ENCODE peak calls at places on chromosomes 2 and 18, in ten cellular contexts. H is A549; T is lung; N is iPS DF 6.9; G is fibroblast of lung; S is HL-60; E is PC-9; Q is colonic mucosa; Z is CD4-positive, alpha-beta T cell; Y is heart right ventricle. U is an unnamed sample.

GRCh38 chr18:38688402-38688801 is 1122.8 kb upstream of the CELF4 start:
- DNase-seq in N (no peak), Z (no peak), Y (no peak), G (no peak), T (no peak), E (no peak), S (no peak), Q (no peak), H (no peak), U (no peak)

GRCh38 chr2:8583400-8584173 is 98.3 kb upstream of the ID2 start:
- DNase-seq in S (peak), G (peak), Y (peak), E (peak), Z (peak), Q (peak), T (peak), H (peak), N (peak), U (peak)

GRCh38 chr18:26656944-26657536 is 108.7 kb upstream of the KCTD1 start:
- DNase-seq in E (peak), N (no peak), Z (no peak), Q (peak), Y (peak), S (peak), H (peak), T (peak), G (peak), U (no peak)

GRCh38 chr2:171515672-171516298 is 6.5 kb upstream of the CYBRD1 start:
- DNase-seq in H (no peak), Y (no peak), Z (no peak), G (peak), N (no peak), S (no peak), Q (no peak), T (no peak), E (peak), U (no peak)

GRCh38 chr18:54928236-54928635 is 31.0 kb downstream of the CCDC68 start:
- DNase-seq in H (no peak), Z (no peak), E (no peak), Y (no peak), S (no peak), N (no peak), Q (no peak), T (no peak), G (no peak), U (no peak)

GRCh38 chr2:138777996-138778395 is 2.2 kb downstream of the NXPH2 start:
- DNase-seq in Q (no peak), H (peak), S (no peak), N (peak), Z (no peak), G (no peak), E (peak), Y (no peak), T (no peak), U (no peak)

GRCh38 chr2:121727950-121728349 is 8.7 kb downstream of the NIFK start:
- DNase-seq in Y (no peak), S (no peak), G (no peak), N (no peak), Q (no peak), H (no peak), E (no peak), Z (no peak), T (no peak), U (no peak)

GRCh38 chr2:104862061-104862941 is 8.4 kb downstream of the POU3F3 start:
- DNase-seq in G (no peak), Y (no peak), E (no peak), N (no peak), Z (no peak), Q (peak), H (no peak), T (no peak), S (no peak), U (no peak)

GRCh38 chr2:48727560-48727959 is 28.0 kb downstream of the LHCGR start:
- DNase-seq in G (no peak), N (no peak), Y (no peak), S (no peak), E (no peak), Z (no peak), Q (no peak), H (no peak), T (no peak), U (no peak)

GRCh38 chr2:113117594-113118262 is 9.7 kb upstream of the IL1RN start:
- DNase-seq in E (peak), H (no peak), S (no peak), Q (peak), Z (no peak), N (no peak), Y (no peak), T (peak), G (peak), U (no peak)

GRCh38 chr2:61193670-61194561 is 31.9 kb downstream of the C2orf74 start:
- DNase-seq in E (no peak), G (no peak), T (no peak), Y (no peak), H (no peak), Q (no peak), Z (no peak), S (no peak), N (no peak), U (no peak)

GRCh38 chr2:60440761-60441160 is 112.7 kb downstream of the BCL11A start:
- DNase-seq in E (no peak), Z (no peak), N (no peak), G (no peak), Q (no peak), T (no peak), H (no peak), S (no peak), Y (no peak), U (no peak)

GRCh38 chr2:224023188-224023587 is 15.9 kb downstream of the SERPINE2 start:
- DNase-seq in Q (peak), Y (no peak), G (no peak), Z (no peak), E (no peak), T (no peak), N (no peak), H (peak), S (no peak), U (no peak)

GRCh38 chr18:69387181-69387580 is 13.5 kb upstream of the DOK6 start:
- DNase-seq in H (no peak), T (no peak), Y (no peak), Q (no peak), N (no peak), S (no peak), G (no peak), Z (no peak), E (no peak), U (no peak)

DNA sequence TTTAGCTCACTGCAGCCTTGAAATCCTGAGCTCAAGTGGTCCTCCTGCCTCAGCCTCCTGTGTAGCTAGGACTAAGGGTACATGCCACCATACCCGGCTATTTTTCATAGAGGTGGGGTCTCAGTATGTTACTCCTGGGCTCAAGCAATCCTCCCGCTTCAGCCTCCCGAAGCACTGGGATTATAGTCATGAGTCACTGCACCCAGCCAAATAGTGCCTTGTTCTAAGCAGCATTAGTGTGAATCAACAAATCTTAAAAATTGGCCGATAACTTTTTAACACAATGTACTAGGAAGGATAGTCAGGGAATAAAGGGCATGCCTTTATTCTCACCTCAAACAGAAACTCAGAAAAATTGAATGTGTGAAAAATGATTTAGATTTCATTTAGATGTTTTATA is 51.6 kb downstream of the XRCC5 start:
- DNase-seq in H (no peak), S (no peak), Y (no peak), T (no peak), G (no peak), N (no peak), E (no peak), Q (no peak), Z (no peak), U (no peak)
- H3K27ac ChIP-seq in H (no peak), S (no peak), Y (no peak), T (no peak), G (no peak), N (no peak), E (no peak), Q (no peak), Z (no peak), U (no peak)

GRCh38 chr2:100425573-100426383 is 8.3 kb upstream of the CHST10 start:
- DNase-seq in E (no peak), S (peak), Q (no peak), G (no peak), T (no peak), H (no peak), Z (no peak), Y (no peak), N (no peak), U (no peak)
- H3K27ac ChIP-seq in E (no peak), S (no peak), Q (no peak), G (no peak), T (no peak), H (no peak), Z (no peak), Y (no peak), N (no peak), U (no peak)

GRCh38 chr2:196143641-196144236 is 27.6 kb downstream of the STK17B start:
- DNase-seq in Q (no peak), E (no peak), T (no peak), Y (no peak), Z (no peak), N (no peak), H (no peak), G (peak), S (no peak), U (no peak)
- H3K27ac ChIP-seq in Q (no peak), E (no peak), T (no peak), Y (no peak), Z (peak), N (no peak), H (no peak), G (no peak), S (no peak), U (no peak)

DNA sequence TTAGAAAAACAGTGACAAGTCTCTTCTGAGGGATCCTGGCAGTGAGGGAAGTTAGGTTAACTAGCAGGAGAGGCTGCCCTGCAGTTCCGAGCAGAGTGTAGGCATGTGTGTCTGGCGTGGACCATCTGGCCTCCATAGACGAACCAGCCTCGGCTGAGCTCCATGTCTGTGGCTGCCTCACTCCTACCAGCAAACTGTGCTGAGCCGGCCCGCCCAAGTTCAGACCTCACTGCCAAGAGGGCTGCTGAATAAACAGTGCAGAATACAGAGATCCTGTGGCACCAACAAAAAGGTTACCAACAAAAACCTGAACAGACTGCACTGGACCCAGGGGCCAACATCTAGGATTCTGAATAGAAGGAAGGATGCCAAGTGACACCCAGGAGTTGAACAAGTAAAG is 27.3 kb downstream of the INO80C start:
- DNase-seq in Q (no peak), H (no peak), S (no peak), Y (no peak), E (no peak), N (no peak), T (no peak), G (peak), Z (no peak), U (no peak)
- H3K27ac ChIP-seq in Q (no peak), H (peak), S (no peak), Y (no peak), E (no peak), N (no peak), T (no peak), G (no peak), Z (no peak), U (no peak)

DNA sequence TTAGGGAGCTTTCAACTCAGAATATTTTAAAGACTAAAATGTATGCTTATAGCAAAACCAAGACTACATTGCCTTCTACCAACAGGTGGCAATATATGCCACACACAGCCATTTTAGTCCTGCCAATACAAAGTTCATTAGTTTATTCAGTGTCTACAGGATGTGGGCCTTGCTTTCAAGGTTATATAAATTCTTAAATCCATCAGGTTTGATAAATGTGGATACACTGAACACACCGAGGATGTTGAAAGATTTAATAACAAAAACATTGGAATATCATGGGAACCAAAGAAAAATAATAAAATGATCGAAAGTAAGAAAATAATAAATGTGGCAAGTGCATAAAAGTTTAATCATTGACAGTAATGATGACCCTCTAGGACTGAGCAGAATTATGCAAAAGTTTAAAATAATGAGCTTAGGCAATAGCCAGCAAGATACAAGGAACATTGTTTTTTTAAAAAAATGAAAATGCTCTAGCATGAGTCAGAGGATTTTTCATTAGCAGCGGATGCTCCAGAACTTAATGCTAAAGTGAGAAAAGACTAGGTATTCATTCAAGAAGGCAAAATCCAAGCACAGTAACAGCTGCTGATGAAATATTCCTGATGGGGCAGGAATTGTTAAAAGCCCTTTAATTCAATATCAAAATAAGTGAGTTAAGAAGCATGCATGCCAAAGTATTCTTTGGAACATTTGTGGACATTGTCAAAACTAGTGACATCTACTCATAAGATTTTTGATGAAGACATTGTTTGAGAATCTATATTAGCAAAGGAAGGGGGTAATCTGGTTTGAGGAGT is 14.2 kb downstream of the SCN9A start:
- DNase-seq in H (peak), E (no peak), S (no peak), G (peak), Y (no peak), Q (no peak), T (no peak), Z (no peak), N (no peak), U (no peak)
- H3K27ac ChIP-seq in H (peak), E (no peak), S (no peak), G (no peak), Y (no peak), Q (no peak), T (no peak), Z (no peak), N (no peak), U (no peak)

GRCh38 chr18:58850784-58851469 is 13.8 kb upstream of the ZNF532 start:
- DNase-seq in G (no peak), H (no peak), N (no peak), S (no peak), Z (no peak), T (no peak), Q (no peak), E (no peak), Y (no peak), U (no peak)
- H3K27ac ChIP-seq in G (no peak), H (peak), N (no peak), S (no peak), Z (no peak), T (no peak), Q (no peak), E (peak), Y (no peak), U (no peak)

GRCh38 chr2:96326564-96326963 is 1.4 kb downstream of the ITPRIPL1 start:
- DNase-seq in G (no peak), Y (no peak), H (no peak), S (no peak), Q (no peak), T (no peak), N (no peak), E (no peak), Z (no peak), U (no peak)
- H3K27ac ChIP-seq in G (no peak), Y (no peak), H (no peak), S (no peak), Q (no peak), T (no peak), N (no peak), E (no peak), Z (no peak), U (peak)

DNA sequence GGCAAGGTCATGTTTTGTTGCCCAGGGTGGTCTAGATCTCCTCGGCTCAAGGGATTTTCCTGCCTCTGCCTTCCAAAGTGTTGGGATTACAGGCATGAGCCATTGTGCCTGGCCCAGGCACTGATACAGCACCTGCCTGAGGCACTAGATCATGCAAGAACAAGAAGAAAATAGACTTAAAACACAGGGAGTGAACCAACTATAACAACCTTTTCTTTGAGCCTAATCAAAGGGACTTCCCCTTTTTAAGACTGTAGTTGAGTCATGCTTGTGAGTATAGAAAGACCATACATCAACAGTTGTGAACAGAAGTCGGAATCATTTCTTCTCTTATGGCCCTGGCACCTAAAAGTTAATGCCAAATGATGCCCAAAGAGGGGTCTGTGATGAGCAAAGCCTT is 47.9 kb upstream of the MAPRE2 start:
- DNase-seq in E (no peak), H (no peak), T (no peak), Q (no peak), Z (no peak), S (no peak), G (no peak), N (no peak), Y (no peak), U (no peak)
- H3K27ac ChIP-seq in E (no peak), H (no peak), T (no peak), Q (no peak), Z (no peak), S (no peak), G (no peak), N (no peak), Y (no peak), U (no peak)

DNA sequence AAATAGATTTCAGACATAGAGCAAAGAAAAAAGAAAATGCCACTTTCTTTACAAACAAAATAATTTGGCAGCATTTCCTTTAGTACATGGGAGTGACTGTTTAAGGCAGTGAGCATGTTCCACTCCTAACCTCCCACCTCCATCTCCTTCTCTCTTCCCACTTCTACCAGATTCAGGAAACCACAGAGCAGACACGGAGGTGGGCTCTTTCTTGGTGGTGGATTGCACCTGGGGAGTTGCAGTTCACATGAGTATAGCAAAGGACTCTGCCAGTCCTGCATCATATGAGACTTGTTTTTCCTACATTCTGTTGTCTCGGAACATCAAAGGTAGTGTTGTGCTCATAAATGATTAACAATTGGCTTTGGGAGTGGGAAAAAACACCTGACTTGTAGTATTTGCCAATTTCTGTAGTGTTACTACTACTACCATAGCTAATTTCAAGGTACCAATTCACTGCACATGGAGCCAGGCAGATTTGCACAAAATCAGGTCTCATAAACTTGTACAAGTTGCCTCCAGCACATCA is 137.2 kb downstream of the SPP2 start:
- DNase-seq in T (no peak), H (no peak), Y (no peak), G (no peak), S (no peak), Z (no peak), N (no peak), E (no peak), Q (no peak), U (no peak)
- H3K27ac ChIP-seq in T (no peak), H (peak), Y (no peak), G (no peak), S (no peak), Z (no peak), N (no peak), E (no peak), Q (no peak), U (no peak)

GRCh38 chr2:120231564-120231973 is 8.4 kb upstream of the TMEM185B start:
- DNase-seq in T (no peak), S (no peak), G (no peak), H (no peak), Y (no peak), Z (no peak), E (no peak), Q (no peak), N (no peak), U (peak)

GRCh38 chr2:120228503-120228902 is 5.3 kb upstream of the TMEM185B start:
- DNase-seq in Y (no peak), H (no peak), Z (peak), Q (no peak), E (no peak), S (no peak), G (no peak), T (no peak), N (no peak), U (peak)

GRCh38 chr2:120229341-120229740 is 6.1 kb upstream of the TMEM185B start:
- DNase-seq in Z (peak), G (no peak), Y (no peak), N (no peak), Q (no peak), E (no peak), T (no peak), S (no peak), H (no peak), U (peak)

GRCh38 chr2:120231974-120232635 is 8.9 kb upstream of the TMEM185B start:
- DNase-seq in H (no peak), E (peak), T (peak), Q (no peak), Z (peak), N (no peak), S (no peak), G (peak), Y (no peak), U (peak)

GRCh38 chr2:120230515-120231471 is 7.6 kb upstream of the TMEM185B start:
- DNase-seq in Y (no peak), T (no peak), G (no peak), H (no peak), Q (peak), E (no peak), S (no peak), Z (no peak), N (no peak), U (no peak)
- H3K27ac ChIP-seq in Y (no peak), T (no peak), G (no peak), H (peak), Q (peak), E (peak), S (no peak), Z (peak), N (no peak), U (no peak)